ENCODE peak calls at places on chromosomes 1 and 21, in ten cellular contexts. E is BJ; F is stimulated activated CD8-positive, alpha-beta memory T cell treated with anti-CD3 and anti-CD28 coated beads, Interleukin-15, amount 100 ng/mL, for 1 hour; T is heart left ventricle; L is lung microvascular endothelial cell; J is HuH-7; I is GM04503; Y is NCI-H2227 treated with DMSO at 0.1 percent for 48 hours; M is central memory CD4-positive, alpha-beta T cell; X is Right ventricle myocardium superior. Q is an unnamed sample.

GRCh38 chr1:208154679-208155078 is 89.5 kb downstream of the PLXNA2 start:
- DNase-seq in X (peak; percentile 54), L (no peak), M (no peak), I (no peak), F (no peak), Y (no peak), E (no peak), T (no peak), J (no peak), Q (peak; percentile 37)

GRCh38 chr1:233708416-233708815 is 94.5 kb downstream of the KCNK1 start:
- DNase-seq in L (no peak), T (no peak), Y (no peak), J (no peak), F (no peak), M (no peak), I (no peak), X (no peak), E (no peak), Q (no peak)

GRCh38 chr1:81505831-81506230 is 294.9 kb upstream of the ADGRL2 start:
- DNase-seq in J (no peak), M (no peak), I (no peak), F (no peak), E (no peak), T (no peak), Y (no peak), L (no peak), X (no peak), Q (no peak)

GRCh38 chr21:28387220-28387619 is 605.5 kb downstream of the LTN1 start:
- DNase-seq in F (no peak), E (no peak), J (no peak), T (no peak), M (no peak), X (no peak), Y (no peak), L (no peak), I (no peak), Q (no peak)

GRCh38 chr1:172662464-172663109 is 3.7 kb downstream of the FASLG start:
- DNase-seq in Y (no peak), I (peak; percentile 24), T (peak; percentile 32), J (no peak), F (peak; percentile 72), X (peak; percentile 60), L (peak; percentile 94), M (peak; percentile 83), E (peak; percentile 71), Q (peak; percentile 11)

GRCh38 chr1:85125891-85126290 is 74.9 kb downstream of the SYDE2 start:
- DNase-seq in L (no peak), Y (no peak), M (no peak), J (no peak), E (no peak), F (no peak), T (no peak), I (no peak), X (no peak), Q (no peak)

GRCh38 chr1:248622491-248623106 is 12.3 kb downstream of the OR2T11 start:
- DNase-seq in M (peak; percentile 16), J (peak; percentile 32), F (no peak), E (no peak), L (peak; percentile 46), I (peak; percentile 7), X (no peak), Y (peak; percentile 16), T (no peak), Q (peak; percentile 13)

GRCh38 chr1:33010946-33011731 is 25.5 kb downstream of the AK2 start:
- DNase-seq in J (no peak), T (peak; percentile 74), M (no peak), Y (no peak), I (no peak), X (peak; percentile 55), L (peak; percentile 56), F (no peak), E (no peak), Q (peak; percentile 86)

GRCh38 chr1:153626929-153627796 is at the start of gene S100A13:
- DNase-seq in L (peak; percentile 92), E (peak; percentile 69), Y (no peak), J (peak; percentile 91), F (no peak), X (peak; percentile 85), T (peak; percentile 83), M (no peak), I (peak; percentile 82), Q (peak; percentile 90)

GRCh38 chr1:235315173-235315572 is 12.8 kb downstream of the ARID4B start:
- DNase-seq in L (no peak), J (no peak), X (no peak), M (no peak), Y (no peak), F (no peak), E (no peak), T (no peak), I (no peak), Q (no peak)

Q was measured in endothelial cell of umbilical vein.